ENCODE peak calls at places on chromosomes 2 and 18, in five cellular contexts. Z is A549, Q is HepG2, N is H1, C is K562. V is an unnamed sample.

GRCh38 chr2:209577376-209578357 is 153.8 kb downstream of the MAP2 start:
- DNase-seq in Z (peak; percentile 12), Q (peak; percentile 10), N (no peak), C (no peak), V (peak; percentile 14)

GRCh38 chr2:237627463-237628321 is at the start of gene LRRFIP1:
- DNase-seq in Z (no peak), Q (no peak), N (peak; percentile 54), C (no peak), V (peak; percentile 31)

GRCh38 chr2:214471990-214472389 is 61.1 kb downstream of the VWC2L start:
- DNase-seq in Z (no peak), Q (no peak), N (no peak), C (no peak), V (no peak)

GRCh38 chr2:235078182-235078581 is 126.4 kb downstream of the SH3BP4 start:
- DNase-seq in Z (no peak), Q (no peak), N (no peak), C (no peak), V (no peak)

GRCh38 chr18:11148655-11149440 is 521 bp downstream of the PIEZO2 start:
- DNase-seq in Z (no peak), Q (no peak), N (peak; percentile 67), C (no peak), V (no peak)

GRCh38 chr18:79246309-79247108 is 149.2 kb upstream of the NFATC1 start:
- DNase-seq in Z (peak; percentile 89), Q (peak; percentile 36), N (peak; percentile 89), C (peak; percentile 60), V (peak; percentile 88)

GRCh38 chr2:6139142-6139541 is 447.0 kb downstream of the SOX11 start:
- DNase-seq in Z (peak; percentile 16), Q (no peak), N (no peak), C (no peak), V (no peak)

GRCh38 chr2:129747500-129748125 is 231.9 kb upstream of the RAB6C start:
- DNase-seq in Z (no peak), Q (no peak), N (no peak), C (no peak), V (no peak)

GRCh38 chr18:10420561-10421352 is 33.7 kb upstream of the APCDD1 start:
- DNase-seq in Z (no peak), Q (no peak), N (no peak), C (no peak), V (no peak)

GRCh38 chr18:60010984-60011383 is 111.2 kb downstream of the PMAIP1 start:
- DNase-seq in Z (no peak), Q (no peak), N (no peak), C (no peak), V (no peak)

GRCh38 chr2:9206991-9207640 is 504 bp downstream of the ASAP2 start:
- DNase-seq in Z (peak; percentile 53), Q (no peak), N (peak; percentile 73), C (peak; percentile 37), V (peak; percentile 27)

GRCh38 chr2:128370468-128371247 is 52.0 kb upstream of the HS6ST1 start:
- DNase-seq in Z (no peak), Q (no peak), N (no peak), C (no peak), V (no peak)

GRCh38 chr18:74194691-74195090 is 46.4 kb downstream of the TIMM21 start:
- DNase-seq in Z (no peak), Q (no peak), N (no peak), C (no peak), V (no peak)

GRCh38 chr18:36769611-36770314 is 59.0 kb downstream of the TPGS2 start:
- DNase-seq in Z (peak; percentile 16), Q (peak; percentile 10), N (peak; percentile 90), C (peak; percentile 58), V (no peak)

GRCh38 chr2:160555420-160555819 is 61.8 kb upstream of the RBMS1 start:
- DNase-seq in Z (no peak), Q (no peak), N (no peak), C (no peak), V (no peak)

GRCh38 chr2:98771264-98771663 is 40.3 kb upstream of the MGAT4A start:
- DNase-seq in Z (no peak), Q (no peak), N (no peak), C (no peak), V (no peak)

GRCh38 chr2:460861-461260 is 173.0 kb upstream of the ALKAL2 start:
- DNase-seq in Z (no peak), Q (no peak), N (no peak), C (no peak), V (no peak)

GRCh38 chr2:23417310-23417709 is 32.3 kb downstream of the KLHL29 start:
- DNase-seq in Z (no peak), Q (no peak), N (no peak), C (no peak), V (no peak)

GRCh38 chr2:152875832-152876669 is 157.6 kb downstream of the ARL6IP6 start:
- DNase-seq in Z (peak; percentile 15), Q (no peak), N (no peak), C (no peak), V (no peak)

GRCh38 chr2:200590090-200590489 is 4.3 kb downstream of the AOX1 start:
- DNase-seq in Z (no peak), Q (no peak), N (no peak), C (no peak), V (no peak)

GRCh38 chr2:122236152-122236892 is 480.9 kb downstream of the TSN start:
- DNase-seq in Z (peak; percentile 64), Q (no peak), N (no peak), C (no peak), V (no peak)

GRCh38 chr2:24050041-24050655 is 607 bp downstream of the FKBP1B start:
- DNase-seq in Z (no peak), Q (peak; percentile 28), N (peak; percentile 76), C (no peak), V (peak; percentile 21)

GRCh38 chr2:206452750-206453149 is 9.4 kb downstream of the ADAM23 start:
- DNase-seq in Z (peak; percentile 19), Q (no peak), N (no peak), C (no peak), V (no peak)

GRCh38 chr2:58045580-58046334 is 849 bp upstream of the VRK2 start:
- DNase-seq in Z (no peak), Q (no peak), N (no peak), C (no peak), V (no peak)

GRCh38 chr2:1153959-1154358 is 203.3 kb downstream of the SNTG2 start:
- DNase-seq in Z (no peak), Q (no peak), N (no peak), C (no peak), V (no peak)

GRCh38 chr18:75265255-75265654 is 54.7 kb downstream of the TSHZ1 start:
- DNase-seq in Z (no peak), Q (no peak), N (no peak), C (no peak), V (no peak)

GRCh38 chr18:8623549-8624106 is 14.4 kb downstream of the RAB12 start:
- DNase-seq in Z (no peak), Q (no peak), N (no peak), C (no peak), V (no peak)
- TF ChIP-seq JUN in Z (no peak), Q (no peak), N (no peak), C (no peak), V (no peak)

GRCh38 chr2:229641676-229642075 is 72.7 kb downstream of the DNER start:
- DNase-seq in Z (no peak), Q (no peak), N (no peak), C (no peak), V (no peak)
- TF ChIP-seq CTCF in Z (no peak), Q (no peak), N (no peak), C (no peak), V (no peak)

GRCh38 chr18:62786689-62787088 is 71.3 kb downstream of the PHLPP1 start:
- DNase-seq in Z (no peak), Q (no peak), N (no peak), C (no peak), V (no peak)

GRCh38 chr18:62795813-62796212 is 80.5 kb downstream of the PHLPP1 start:
- DNase-seq in Z (no peak), Q (no peak), N (no peak), C (no peak), V (no peak)

GRCh38 chr18:62788891-62789290 is 73.5 kb downstream of the PHLPP1 start:
- DNase-seq in Z (no peak), Q (no peak), N (no peak), C (no peak), V (no peak)

GRCh38 chr18:62788111-62788510 is 72.8 kb downstream of the PHLPP1 start:
- DNase-seq in Z (no peak), Q (no peak), N (no peak), C (no peak), V (no peak)

GRCh38 chr18:62790836-62791772 is 75.8 kb downstream of the PHLPP1 start:
- DNase-seq in Z (no peak), Q (no peak), N (no peak), C (no peak), V (no peak)
- H3K27ac ChIP-seq in Z (no peak overlapping the region), Q (peak overlapping the region; percentile 25), N (no peak overlapping the region), C (no peak overlapping the region), V (no peak overlapping the region)

GRCh38 chr18:29780814-29781213 is 1261.7 kb downstream of the DSC3 start:
- DNase-seq in Z (no peak), Q (no peak), N (no peak), C (no peak), V (no peak)

DNA sequence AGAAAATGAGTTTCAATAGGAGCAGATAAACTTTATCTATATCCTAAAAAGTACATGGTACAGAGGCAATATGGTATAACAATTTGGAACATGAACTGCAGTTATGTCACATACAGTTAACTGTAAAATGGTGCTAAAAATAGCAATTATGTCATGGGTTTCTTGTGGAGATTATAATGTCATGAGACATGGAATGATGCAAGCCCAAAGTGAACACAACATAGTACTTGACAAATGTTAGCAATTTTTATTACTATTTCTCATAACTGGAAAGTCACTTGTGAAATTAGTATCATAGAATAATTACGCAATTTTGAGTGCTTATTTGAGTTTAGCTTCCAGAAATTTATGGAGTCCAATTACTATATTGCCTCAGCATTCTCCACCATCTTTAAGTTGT is 1263.4 kb downstream of the DSC3 start:
- DNase-seq in Z (no peak), Q (no peak), N (no peak), C (no peak), V (no peak)
- TF ChIP-seq JUN in Z (no peak), Q (no peak), N (no peak), C (no peak), V (no peak)

V was measured in endothelial cell of umbilical vein.